ENCODE peak calls at places on chromosomes 12 and 14, in four cellular contexts. U is fibroblast of villous mesenchyme, V is lung microvascular endothelial cell, H is stromal cell of bone marrow. A is an unnamed sample.

GRCh38 chr12:131927110-131928079 is 1.7 kb upstream of the PUS1 start:
- DNase-seq in U (no peak), V (no peak), H (no peak), A (no peak)

GRCh38 chr12:56469007-56469930 is 891 bp downstream of the SPRYD4 start:
- DNase-seq in U (no peak), V (peak), H (no peak), A (no peak)

GRCh38 chr12:7989827-7990491 is 42.6 kb upstream of the FOXJ2 start:
- DNase-seq in U (peak), V (peak), H (no peak), A (peak)

GRCh38 chr12:53659011-53659551 is 16.8 kb downstream of the ATP5MC2 start:
- DNase-seq in U (peak), V (peak), H (peak), A (no peak)

GRCh38 chr14:87252103-87252502 is 740.9 kb downstream of the GALC start:
- DNase-seq in U (no peak), V (no peak), H (no peak), A (no peak)

GRCh38 chr14:104968541-104969401 is 9.4 kb downstream of the AHNAK2 start:
- DNase-seq in U (peak), V (peak), H (no peak), A (no peak)

GRCh38 chr12:68445836-68446235 is 113.7 kb upstream of the MDM1 start:
- DNase-seq in U (peak), V (no peak), H (no peak), A (no peak)

GRCh38 chr12:68007023-68007422 is 17.8 kb downstream of the IFNG-AS1 start:
- DNase-seq in U (no peak), V (no peak), H (no peak), A (no peak)

GRCh38 chr12:80445083-80445482 is 1.0 kb downstream of the PTPRQ start:
- DNase-seq in U (peak), V (no peak), H (no peak), A (no peak)

GRCh38 chr12:69555461-69555860 is 29.8 kb upstream of the CCT2 start:
- DNase-seq in U (peak), V (no peak), H (peak), A (no peak)

A was measured in T-helper 1 cell.